ENCODE peak calls at places on chromosomes 2 and 18, in four cellular contexts. X, D, S and M are unnamed samples.

GRCh38 chr2:175464311-175464670 is 282.8 kb upstream of the ATP5MC3 start:
- DNase-seq in X (no peak), D (no peak), S (no peak), M (no peak)

GRCh38 chr2:235690809-235691450 is 197.1 kb downstream of the AGAP1 start:
- DNase-seq in X (no peak), D (no peak), S (no peak), M (no peak)

GRCh38 chr18:12049983-12050811 is 43.4 kb upstream of the ANKRD62 start:
- DNase-seq in X (no peak), D (peak; percentile 59), S (no peak), M (no peak)

GRCh38 chr18:54358495-54358793 is 738 bp downstream of the C18orf54 start:
- DNase-seq in X (no peak), D (no peak), S (no peak), M (no peak)

GRCh38 chr2:231355802-231356473 is 39.6 kb upstream of the B3GNT7 start:
- DNase-seq in X (no peak), D (no peak), S (no peak), M (no peak)

GRCh38 chr2:230512955-230513748 is 97.2 kb downstream of the SP100 start:
- DNase-seq in X (peak; percentile 83), D (no peak), S (no peak), M (no peak)

GRCh38 chr2:111624401-111625156 is 259.4 kb downstream of the ANAPC1 start:
- DNase-seq in X (peak; percentile 21), D (no peak), S (no peak), M (no peak)

GRCh38 chr18:79935499-79935898 is 16.0 kb downstream of the SLC66A2 start:
- DNase-seq in X (no peak), D (no peak), S (no peak), M (no peak)

GRCh38 chr2:84807063-84807485 is 73.8 kb downstream of the TRABD2A start:
- DNase-seq in X (no peak), D (no peak), S (no peak), M (no peak)

GRCh38 chr18:39946623-39947061 is 2008.4 kb upstream of the PIK3C3 start:
- DNase-seq in X (no peak), D (no peak), S (no peak), M (no peak)

GRCh38 chr18:12968619-12969018 is 20.8 kb downstream of the SEH1L start:
- DNase-seq in X (no peak), D (no peak), S (no peak), M (no peak)

GRCh38 chr18:24195296-24196053 is 56.6 kb downstream of the CABYR start:
- DNase-seq in X (peak; percentile 29), D (no peak), S (no peak), M (no peak)

GRCh38 chr2:100625731-100626130 is 62.9 kb downstream of the PDCL3 start:
- DNase-seq in X (no peak), D (no peak), S (peak; percentile 19), M (no peak)

GRCh38 chr2:152715854-152716428 is 1.3 kb downstream of the PRPF40A start:
- DNase-seq in X (peak; percentile 84), D (no peak), S (no peak), M (peak; percentile 9)

GRCh38 chr18:12883003-12883683 is 894 bp downstream of the PTPN2 start:
- DNase-seq in X (no peak), D (no peak), S (no peak), M (no peak)

GRCh38 chr2:127086800-127087737 is 19.9 kb downstream of the BIN1 start:
- DNase-seq in X (no peak), D (peak; percentile 81), S (peak; percentile 69), M (no peak)

GRCh38 chr2:83900859-83901258 is 558.2 kb downstream of the SUCLG1 start:
- DNase-seq in X (no peak), D (no peak), S (no peak), M (no peak)

GRCh38 chr18:55833543-55833942 is 245.6 kb upstream of the TCF4 start:
- DNase-seq in X (no peak), D (no peak), S (no peak), M (no peak)

GRCh38 chr2:113886479-113887383 is 3.2 kb upstream of the ACTR3 start:
- DNase-seq in X (peak; percentile 62), D (peak; percentile 98), S (no peak), M (no peak)

GRCh38 chr2:232321156-232321816 is 57.3 kb upstream of the ALPP start:
- DNase-seq in X (no peak), D (no peak), S (peak; percentile 79), M (no peak)

GRCh38 chr2:33086400-33087015 is 139.8 kb downstream of the LTBP1 start:
- DNase-seq in X (no peak), D (no peak), S (no peak), M (no peak)

GRCh38 chr2:156319811-156320490 is 12.6 kb downstream of the NR4A2 start:
- DNase-seq in X (no peak), D (no peak), S (peak; percentile 80), M (no peak)

GRCh38 chr18:22172594-22173049 is 3.2 kb downstream of the GATA6 start:
- DNase-seq in X (no peak), D (no peak), S (no peak), M (no peak)

GRCh38 chr2:11123856-11124759 is 31.2 kb upstream of the SLC66A3 start:
- DNase-seq in X (peak; percentile 43), D (no peak), S (peak; percentile 97), M (peak; percentile 66)

GRCh38 chr18:48732767-48733424 is 194.1 kb downstream of the CTIF start:
- DNase-seq in X (no peak), D (no peak), S (no peak), M (no peak)
- TF ChIP-seq YY1 in X (no peak), D (no peak), S (no peak), M (no peak)

DNA sequence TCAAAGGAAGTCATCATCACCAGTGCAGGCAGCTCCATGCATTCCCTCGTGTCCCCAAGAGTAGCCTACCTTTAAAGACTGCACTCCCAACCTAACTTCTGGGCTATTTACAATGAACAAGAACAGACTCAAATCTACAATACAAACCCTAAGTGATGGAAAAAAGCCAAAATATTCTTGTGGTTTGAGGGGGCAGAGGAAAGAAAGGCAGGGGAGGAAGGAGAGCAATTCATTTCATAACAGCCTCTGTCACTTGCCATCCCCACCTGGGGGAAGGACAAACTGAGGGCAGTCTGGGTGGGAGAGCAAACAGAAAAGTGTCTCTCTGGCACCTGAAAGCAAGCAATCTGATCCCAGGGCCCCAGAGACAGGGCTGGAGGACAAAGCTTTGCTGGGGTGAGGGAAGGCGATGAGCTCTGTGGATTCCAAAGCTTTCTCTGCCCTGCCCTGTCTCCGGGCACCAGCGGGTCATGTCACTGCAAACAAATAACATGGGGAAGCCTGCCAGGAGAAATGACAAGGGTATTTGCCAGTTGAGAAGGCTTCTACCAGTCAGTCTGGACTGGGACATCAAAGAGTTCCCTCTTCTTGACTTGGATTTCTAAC is 528.0 kb upstream of the TNP1 start:
- DNase-seq in X (peak; percentile 41), D (no peak), S (no peak), M (no peak)
- TF ChIP-seq SUZ12 in X (no peak), D (no peak), S (no peak), M (no peak)

GRCh38 chr2:123513351-123513750 is 511.7 kb upstream of the CNTNAP5 start:
- DNase-seq in X (no peak), D (no peak), S (no peak), M (no peak)

GRCh38 chr2:123518387-123518786 is 506.7 kb upstream of the CNTNAP5 start:
- DNase-seq in X (no peak), D (no peak), S (no peak), M (no peak)

GRCh38 chr2:123514808-123515207 is 510.3 kb upstream of the CNTNAP5 start:
- DNase-seq in X (no peak), D (no peak), S (no peak), M (no peak)

DNA sequence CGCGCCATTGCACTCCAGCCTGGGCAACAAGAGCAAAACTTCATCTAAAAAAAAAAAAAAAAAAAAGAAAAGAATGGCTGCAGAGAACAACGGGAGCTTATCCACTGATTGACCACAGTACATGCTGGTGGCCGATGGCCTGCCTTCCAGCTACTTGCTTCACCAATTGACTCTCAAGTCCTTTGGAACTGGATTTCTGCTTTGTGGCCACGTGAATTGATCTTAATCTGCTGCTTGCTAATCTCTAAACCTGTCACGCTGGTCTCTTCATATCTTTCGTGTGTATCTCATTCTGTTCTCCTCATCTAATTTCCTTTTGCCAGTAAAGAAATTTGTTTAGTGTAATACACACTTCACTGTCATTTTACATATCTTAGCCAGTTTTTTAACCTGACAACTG is 512.5 kb upstream of the CNTNAP5 start:
- DNase-seq in X (no peak), D (no peak), S (no peak), M (no peak)
- TF ChIP-seq ZNF274 in X (no peak), D (no peak), S (no peak), M (no peak)

GRCh38 chr2:70994055-70994444 is 623 bp downstream of the TEX261 start:
- DNase-seq in X (no peak), D (no peak), S (no peak), M (no peak)
- TF ChIP-seq YY1 in X (no peak), D (no peak), S (no peak), M (no peak)